ENCODE peak calls at places on chromosomes 6 and 20, in eight cellular contexts. One of them, this sample, is unnamed.

GRCh38 chr6:89612121-89612520 is 26.4 kb downstream of the LYRM2 start:
- DNase-seq in nephron progenitor cell: peak; percentile 11
- DNase-seq in stomach: no peak
- DNase-seq in heart right ventricle: no peak
- DNase-seq in lung microvascular endothelial cell: no peak
- DNase-seq in NCI-H2171 treated with DMSO at 0.1 percent for 48 hours: no peak
- DNase-seq in GM04503: no peak
- DNase-seq in AG09319: no peak
- DNase-seq in this sample: no peak

GRCh38 chr20:25177890-25178321 is 17.6 kb upstream of the ENTPD6 start:
- DNase-seq in nephron progenitor cell: no peak
- DNase-seq in stomach: peak; percentile 81
- DNase-seq in heart right ventricle: no peak
- DNase-seq in lung microvascular endothelial cell: no peak
- DNase-seq in NCI-H2171 treated with DMSO at 0.1 percent for 48 hours: no peak
- DNase-seq in GM04503: no peak
- DNase-seq in AG09319: no peak
- DNase-seq in this sample: no peak

GRCh38 chr6:1868561-1869261 is 259.0 kb downstream of the FOXC1 start:
- DNase-seq in nephron progenitor cell: no peak
- DNase-seq in stomach: no peak
- DNase-seq in heart right ventricle: no peak
- DNase-seq in lung microvascular endothelial cell: no peak
- DNase-seq in NCI-H2171 treated with DMSO at 0.1 percent for 48 hours: no peak
- DNase-seq in GM04503: no peak
- DNase-seq in AG09319: no peak
- DNase-seq in this sample: no peak

GRCh38 chr6:151549790-151550189 is 56.0 kb downstream of the CCDC170 start:
- DNase-seq in nephron progenitor cell: no peak
- DNase-seq in stomach: no peak
- DNase-seq in heart right ventricle: no peak
- DNase-seq in lung microvascular endothelial cell: no peak
- DNase-seq in NCI-H2171 treated with DMSO at 0.1 percent for 48 hours: no peak
- DNase-seq in GM04503: no peak
- DNase-seq in AG09319: no peak
- DNase-seq in this sample: no peak

GRCh38 chr20:8251201-8251575 is 119.1 kb downstream of the PLCB1 start:
- DNase-seq in nephron progenitor cell: no peak
- DNase-seq in stomach: no peak
- DNase-seq in heart right ventricle: no peak
- DNase-seq in lung microvascular endothelial cell: no peak
- DNase-seq in NCI-H2171 treated with DMSO at 0.1 percent for 48 hours: no peak
- DNase-seq in GM04503: no peak
- DNase-seq in AG09319: no peak
- DNase-seq in this sample: no peak

GRCh38 chr6:52077180-52077884 is 10.1 kb downstream of the PKHD1 start:
- DNase-seq in nephron progenitor cell: no peak
- DNase-seq in stomach: no peak
- DNase-seq in heart right ventricle: no peak
- DNase-seq in lung microvascular endothelial cell: no peak
- DNase-seq in NCI-H2171 treated with DMSO at 0.1 percent for 48 hours: no peak
- DNase-seq in GM04503: no peak
- DNase-seq in AG09319: no peak
- DNase-seq in this sample: no peak

GRCh38 chr20:5863040-5863811 is 87.1 kb downstream of the TRMT6 start:
- DNase-seq in nephron progenitor cell: no peak
- DNase-seq in stomach: no peak
- DNase-seq in heart right ventricle: no peak
- DNase-seq in lung microvascular endothelial cell: peak; percentile 86
- DNase-seq in NCI-H2171 treated with DMSO at 0.1 percent for 48 hours: no peak
- DNase-seq in GM04503: no peak
- DNase-seq in AG09319: no peak
- DNase-seq in this sample: no peak

GRCh38 chr6:77124604-77125003 is 338.7 kb downstream of the HTR1B start:
- DNase-seq in nephron progenitor cell: no peak
- DNase-seq in stomach: no peak
- DNase-seq in heart right ventricle: no peak
- DNase-seq in lung microvascular endothelial cell: no peak
- DNase-seq in NCI-H2171 treated with DMSO at 0.1 percent for 48 hours: no peak
- DNase-seq in GM04503: no peak
- DNase-seq in AG09319: no peak
- DNase-seq in this sample: no peak

GRCh38 chr6:30724906-30725667 is 4.9 kb downstream of the TUBB start:
- DNase-seq in nephron progenitor cell: no peak
- DNase-seq in stomach: no peak
- DNase-seq in heart right ventricle: no peak
- DNase-seq in lung microvascular endothelial cell: no peak
- DNase-seq in NCI-H2171 treated with DMSO at 0.1 percent for 48 hours: peak; percentile 42
- DNase-seq in GM04503: no peak
- DNase-seq in AG09319: no peak
- DNase-seq in this sample: no peak

GRCh38 chr20:59770851-59771250 is 162.6 kb downstream of the SYCP2 start:
- DNase-seq in nephron progenitor cell: no peak
- DNase-seq in stomach: no peak
- DNase-seq in heart right ventricle: no peak
- DNase-seq in lung microvascular endothelial cell: no peak
- DNase-seq in NCI-H2171 treated with DMSO at 0.1 percent for 48 hours: no peak
- DNase-seq in GM04503: no peak
- DNase-seq in AG09319: no peak
- DNase-seq in this sample: no peak

GRCh38 chr6:90096818-90097217 is 199.8 kb downstream of the BACH2 start:
- DNase-seq in nephron progenitor cell: no peak
- DNase-seq in stomach: no peak
- DNase-seq in heart right ventricle: no peak
- DNase-seq in lung microvascular endothelial cell: no peak
- DNase-seq in NCI-H2171 treated with DMSO at 0.1 percent for 48 hours: no peak
- DNase-seq in GM04503: no peak
- DNase-seq in AG09319: no peak
- DNase-seq in this sample: no peak

GRCh38 chr6:42762338-42762929 is 16.5 kb upstream of the TBCC start:
- DNase-seq in nephron progenitor cell: no peak
- DNase-seq in stomach: no peak
- DNase-seq in heart right ventricle: no peak
- DNase-seq in lung microvascular endothelial cell: no peak
- DNase-seq in NCI-H2171 treated with DMSO at 0.1 percent for 48 hours: no peak
- DNase-seq in GM04503: no peak
- DNase-seq in AG09319: no peak
- DNase-seq in this sample: no peak

GRCh38 chr20:58149412-58150091 is 78.9 kb downstream of the ANKRD60 start:
- DNase-seq in nephron progenitor cell: no peak
- DNase-seq in stomach: no peak
- DNase-seq in heart right ventricle: no peak
- DNase-seq in lung microvascular endothelial cell: no peak
- DNase-seq in NCI-H2171 treated with DMSO at 0.1 percent for 48 hours: no peak
- DNase-seq in GM04503: no peak
- DNase-seq in AG09319: no peak
- DNase-seq in this sample: no peak

GRCh38 chr20:53070714-53071392 is 98.7 kb downstream of the TSHZ2 start:
- DNase-seq in nephron progenitor cell: no peak
- DNase-seq in stomach: no peak
- DNase-seq in heart right ventricle: no peak
- DNase-seq in lung microvascular endothelial cell: peak; percentile 2
- DNase-seq in NCI-H2171 treated with DMSO at 0.1 percent for 48 hours: no peak
- DNase-seq in GM04503: no peak
- DNase-seq in AG09319: no peak
- DNase-seq in this sample: no peak

This sample was measured in HuH-7.